ENCODE peak calls at places on chromosomes 3 and 15, in seven cellular contexts. T is stimulated activated CD8-positive, alpha-beta memory T cell treated with anti-CD3 and anti-CD28 coated beads, Interleukin-4, amount 100 ng/mL, for 24 hours; W is omental fat pad; F is lower lobe of right lung; I is Calu3; D is T-cell; E is activated naive CD8-positive, alpha-beta T cell treated with anti-CD3 and anti-CD28 coated beads for 36 hours. J is an unnamed sample.

GRCh38 chr3:55687526-55687925 is 200.4 kb upstream of the WNT5A start:
- DNase-seq in W (no peak), E (no peak), D (no peak), T (no peak), F (no peak), I (no peak), J (no peak)

GRCh38 chr3:42491876-42492507 is 10.5 kb upstream of the VIPR1 start:
- DNase-seq in W (no peak), T (no peak), I (no peak), D (no peak), F (no peak), E (no peak), J (peak; percentile 13)

GRCh38 chr3:63984391-63984790 is 38.9 kb downstream of the PSMD6 start:
- DNase-seq in D (no peak), F (no peak), I (no peak), W (no peak), E (no peak), T (no peak), J (no peak)

GRCh38 chr3:186540444-186541226 is 3.5 kb downstream of the CRYGS start:
- DNase-seq in W (peak; percentile 69), I (peak; percentile 89), D (peak; percentile 81), F (no peak), E (peak; percentile 77), T (peak; percentile 59), J (peak; percentile 71)

GRCh38 chr15:62994439-62994838 is 48.1 kb upstream of the TPM1 start:
- DNase-seq in D (no peak), T (no peak), E (no peak), I (no peak), F (no peak), W (no peak), J (no peak)

GRCh38 chr3:11530153-11530721 is 113.5 kb downstream of the VGLL4 start:
- DNase-seq in T (no peak), E (no peak), I (no peak), D (no peak), F (no peak), W (no peak), J (peak; percentile 58)

GRCh38 chr15:60392601-60392985 is 5.2 kb downstream of the ANXA2 start:
- DNase-seq in W (no peak), F (no peak), T (no peak), E (peak; percentile 20), I (peak; percentile 66), D (no peak), J (peak; percentile 49)

GRCh38 chr3:111712294-111713180 is 117.4 kb upstream of the ZBED2 start:
- DNase-seq in F (no peak), W (no peak), T (peak; percentile 38), E (no peak), I (no peak), D (peak; percentile 35), J (no peak)

GRCh38 chr3:159593927-159594605 is 394.6 kb upstream of the IL12A start:
- DNase-seq in F (no peak), T (no peak), D (no peak), I (no peak), W (no peak), E (no peak), J (no peak)

GRCh38 chr3:30626443-30627181 is 20.2 kb downstream of the TGFBR2 start:
- DNase-seq in T (no peak), F (no peak), I (no peak), E (no peak), D (no peak), W (no peak), J (no peak)

GRCh38 chr3:88712552-88712951 is 394.9 kb upstream of the EPHA3 start:
- DNase-seq in T (no peak), F (no peak), I (no peak), D (no peak), E (no peak), W (no peak), J (no peak)

GRCh38 chr15:37682304-37682703 is 252.1 kb upstream of the TMCO5A start:
- DNase-seq in E (no peak), I (peak; percentile 13), D (no peak), F (no peak), W (no peak), T (no peak), J (no peak)

J was measured in breast epithelium.